ENCODE peak calls at places on chromosomes 12 and 14, in eight cellular contexts. One of them, this sample, is unnamed.
A peak's percentile ranks its signal among the peaks of the same experiment; 100 is the strongest.

GRCh38 chr12:56220611-56221232 is 1.0 kb downstream of the RNF41 start:
- DNase-seq in retina: no peak
- DNase-seq in CD8-positive, alpha-beta memory T cell: no peak
- DNase-seq in left cardiac atrium: no peak
- DNase-seq in mammary epithelial cell: peak; percentile 36
- DNase-seq in activated CD4-positive, alpha-beta T cell treated with anti-CD3 and anti-CD28 coated beads, Interleukin-2, amount 50 U/mL, for 4 hours: no peak
- DNase-seq in CD4-positive, alpha-beta T cell: no peak
- DNase-seq in A549: no peak
- DNase-seq in this sample: no peak

GRCh38 chr12:119609358-119609757 is 15.8 kb downstream of the TMEM233 start:
- DNase-seq in retina: no peak
- DNase-seq in CD8-positive, alpha-beta memory T cell: no peak
- DNase-seq in left cardiac atrium: no peak
- DNase-seq in mammary epithelial cell: no peak
- DNase-seq in activated CD4-positive, alpha-beta T cell treated with anti-CD3 and anti-CD28 coated beads, Interleukin-2, amount 50 U/mL, for 4 hours: no peak
- DNase-seq in CD4-positive, alpha-beta T cell: no peak
- DNase-seq in A549: no peak
- DNase-seq in this sample: no peak

GRCh38 chr12:570237-570925 is 92.9 kb downstream of the NINJ2 start:
- DNase-seq in retina: peak; percentile 73
- DNase-seq in CD8-positive, alpha-beta memory T cell: no peak
- DNase-seq in left cardiac atrium: peak; percentile 88
- DNase-seq in mammary epithelial cell: peak; percentile 86
- DNase-seq in activated CD4-positive, alpha-beta T cell treated with anti-CD3 and anti-CD28 coated beads, Interleukin-2, amount 50 U/mL, for 4 hours: no peak
- DNase-seq in CD4-positive, alpha-beta T cell: no peak
- DNase-seq in A549: peak; percentile 98
- DNase-seq in this sample: no peak

GRCh38 chr12:15152456-15152855 is 68.8 kb downstream of the RERG start:
- DNase-seq in retina: no peak
- DNase-seq in CD8-positive, alpha-beta memory T cell: no peak
- DNase-seq in left cardiac atrium: no peak
- DNase-seq in mammary epithelial cell: no peak
- DNase-seq in activated CD4-positive, alpha-beta T cell treated with anti-CD3 and anti-CD28 coated beads, Interleukin-2, amount 50 U/mL, for 4 hours: no peak
- DNase-seq in CD4-positive, alpha-beta T cell: no peak
- DNase-seq in A549: no peak
- DNase-seq in this sample: no peak

GRCh38 chr12:67910360-67911292 is 78.6 kb upstream of the IFNG-AS1 start:
- DNase-seq in retina: no peak
- DNase-seq in CD8-positive, alpha-beta memory T cell: no peak
- DNase-seq in left cardiac atrium: no peak
- DNase-seq in mammary epithelial cell: peak; percentile 90
- DNase-seq in activated CD4-positive, alpha-beta T cell treated with anti-CD3 and anti-CD28 coated beads, Interleukin-2, amount 50 U/mL, for 4 hours: no peak
- DNase-seq in CD4-positive, alpha-beta T cell: no peak
- DNase-seq in A549: peak; percentile 14
- DNase-seq in this sample: no peak

GRCh38 chr14:94936901-94937321 is 167.0 kb upstream of the GSC start:
- DNase-seq in retina: no peak
- DNase-seq in CD8-positive, alpha-beta memory T cell: no peak
- DNase-seq in left cardiac atrium: peak; percentile 55
- DNase-seq in mammary epithelial cell: no peak
- DNase-seq in activated CD4-positive, alpha-beta T cell treated with anti-CD3 and anti-CD28 coated beads, Interleukin-2, amount 50 U/mL, for 4 hours: no peak
- DNase-seq in CD4-positive, alpha-beta T cell: no peak
- DNase-seq in A549: no peak
- DNase-seq in this sample: no peak

GRCh38 chr14:70239802-70240201 is 51.1 kb upstream of the SLC8A3 start:
- DNase-seq in retina: no peak
- DNase-seq in CD8-positive, alpha-beta memory T cell: no peak
- DNase-seq in left cardiac atrium: no peak
- DNase-seq in mammary epithelial cell: no peak
- DNase-seq in activated CD4-positive, alpha-beta T cell treated with anti-CD3 and anti-CD28 coated beads, Interleukin-2, amount 50 U/mL, for 4 hours: no peak
- DNase-seq in CD4-positive, alpha-beta T cell: no peak
- DNase-seq in A549: no peak
- DNase-seq in this sample: no peak

GRCh38 chr12:13465641-13466040 is 269.1 kb downstream of the EMP1 start:
- DNase-seq in retina: no peak
- DNase-seq in CD8-positive, alpha-beta memory T cell: no peak
- DNase-seq in left cardiac atrium: peak; percentile 62
- DNase-seq in mammary epithelial cell: no peak
- DNase-seq in activated CD4-positive, alpha-beta T cell treated with anti-CD3 and anti-CD28 coated beads, Interleukin-2, amount 50 U/mL, for 4 hours: no peak
- DNase-seq in CD4-positive, alpha-beta T cell: no peak
- DNase-seq in A549: no peak
- DNase-seq in this sample: no peak

GRCh38 chr14:74514471-74514932 is 20.9 kb downstream of the ISCA2 start:
- DNase-seq in retina: no peak
- DNase-seq in CD8-positive, alpha-beta memory T cell: no peak
- DNase-seq in left cardiac atrium: peak; percentile 47
- DNase-seq in mammary epithelial cell: peak; percentile 98
- DNase-seq in activated CD4-positive, alpha-beta T cell treated with anti-CD3 and anti-CD28 coated beads, Interleukin-2, amount 50 U/mL, for 4 hours: no peak
- DNase-seq in CD4-positive, alpha-beta T cell: no peak
- DNase-seq in A549: no peak
- DNase-seq in this sample: no peak

GRCh38 chr14:105863296-105864108 is 337.1 kb downstream of the TMEM121 start:
- DNase-seq in retina: no peak
- DNase-seq in CD8-positive, alpha-beta memory T cell: no peak
- DNase-seq in left cardiac atrium: peak; percentile 10
- DNase-seq in mammary epithelial cell: no peak
- DNase-seq in activated CD4-positive, alpha-beta T cell treated with anti-CD3 and anti-CD28 coated beads, Interleukin-2, amount 50 U/mL, for 4 hours: no peak
- DNase-seq in CD4-positive, alpha-beta T cell: no peak
- DNase-seq in A549: no peak
- DNase-seq in this sample: peak; percentile 87

GRCh38 chr14:74712499-74713394 is at the start of the genes AREL1 and FCF1:
- DNase-seq in retina: peak; percentile 93
- DNase-seq in CD8-positive, alpha-beta memory T cell: peak; percentile 67
- DNase-seq in left cardiac atrium: peak; percentile 83
- DNase-seq in mammary epithelial cell: peak; percentile 87
- DNase-seq in activated CD4-positive, alpha-beta T cell treated with anti-CD3 and anti-CD28 coated beads, Interleukin-2, amount 50 U/mL, for 4 hours: peak; percentile 59
- DNase-seq in CD4-positive, alpha-beta T cell: peak; percentile 66
- DNase-seq in A549: peak; percentile 97
- DNase-seq in this sample: no peak

GRCh38 chr14:62301911-62302310 is 539.7 kb downstream of the SNAPC1 start:
- DNase-seq in retina: no peak
- DNase-seq in CD8-positive, alpha-beta memory T cell: no peak
- DNase-seq in left cardiac atrium: no peak
- DNase-seq in mammary epithelial cell: peak; percentile 46
- DNase-seq in activated CD4-positive, alpha-beta T cell treated with anti-CD3 and anti-CD28 coated beads, Interleukin-2, amount 50 U/mL, for 4 hours: no peak
- DNase-seq in CD4-positive, alpha-beta T cell: no peak
- DNase-seq in A549: no peak
- DNase-seq in this sample: no peak

GRCh38 chr12:124240493-124240892 is 54.4 kb upstream of the RFLNA start:
- DNase-seq in retina: no peak
- DNase-seq in CD8-positive, alpha-beta memory T cell: no peak
- DNase-seq in left cardiac atrium: no peak
- DNase-seq in mammary epithelial cell: peak; percentile 15
- DNase-seq in activated CD4-positive, alpha-beta T cell treated with anti-CD3 and anti-CD28 coated beads, Interleukin-2, amount 50 U/mL, for 4 hours: no peak
- DNase-seq in CD4-positive, alpha-beta T cell: no peak
- DNase-seq in A549: peak; percentile 24
- DNase-seq in this sample: no peak

GRCh38 chr12:19778111-19778688 is 338.9 kb downstream of the AEBP2 start:
- DNase-seq in retina: no peak
- DNase-seq in CD8-positive, alpha-beta memory T cell: no peak
- DNase-seq in left cardiac atrium: no peak
- DNase-seq in mammary epithelial cell: no peak
- DNase-seq in activated CD4-positive, alpha-beta T cell treated with anti-CD3 and anti-CD28 coated beads, Interleukin-2, amount 50 U/mL, for 4 hours: no peak
- DNase-seq in CD4-positive, alpha-beta T cell: no peak
- DNase-seq in A549: no peak
- DNase-seq in this sample: no peak

GRCh38 chr14:90093942-90094595 is 32.3 kb downstream of the KCNK13 start:
- DNase-seq in retina: no peak
- DNase-seq in CD8-positive, alpha-beta memory T cell: no peak
- DNase-seq in left cardiac atrium: no peak
- DNase-seq in mammary epithelial cell: peak; percentile 46
- DNase-seq in activated CD4-positive, alpha-beta T cell treated with anti-CD3 and anti-CD28 coated beads, Interleukin-2, amount 50 U/mL, for 4 hours: no peak
- DNase-seq in CD4-positive, alpha-beta T cell: no peak
- DNase-seq in A549: no peak
- DNase-seq in this sample: no peak

GRCh38 chr14:24204163-24205146 is 1.0 kb upstream of the TSSK4 start:
- DNase-seq in retina: no peak
- DNase-seq in CD8-positive, alpha-beta memory T cell: no peak
- DNase-seq in left cardiac atrium: no peak
- DNase-seq in mammary epithelial cell: no peak
- DNase-seq in activated CD4-positive, alpha-beta T cell treated with anti-CD3 and anti-CD28 coated beads, Interleukin-2, amount 50 U/mL, for 4 hours: no peak
- DNase-seq in CD4-positive, alpha-beta T cell: no peak
- DNase-seq in A549: no peak
- DNase-seq in this sample: no peak

GRCh38 chr14:91270619-91271018 is 26.1 kb upstream of the GPR68 start:
- DNase-seq in retina: no peak
- DNase-seq in CD8-positive, alpha-beta memory T cell: no peak
- DNase-seq in left cardiac atrium: no peak
- DNase-seq in mammary epithelial cell: no peak
- DNase-seq in activated CD4-positive, alpha-beta T cell treated with anti-CD3 and anti-CD28 coated beads, Interleukin-2, amount 50 U/mL, for 4 hours: no peak
- DNase-seq in CD4-positive, alpha-beta T cell: no peak
- DNase-seq in A549: no peak
- DNase-seq in this sample: no peak

GRCh38 chr12:11651377-11651776 is 1.9 kb downstream of the ETV6 start:
- DNase-seq in retina: no peak
- DNase-seq in CD8-positive, alpha-beta memory T cell: no peak
- DNase-seq in left cardiac atrium: no peak
- DNase-seq in mammary epithelial cell: no peak
- DNase-seq in activated CD4-positive, alpha-beta T cell treated with anti-CD3 and anti-CD28 coated beads, Interleukin-2, amount 50 U/mL, for 4 hours: no peak
- DNase-seq in CD4-positive, alpha-beta T cell: no peak
- DNase-seq in A549: no peak
- DNase-seq in this sample: no peak

GRCh38 chr14:36363704-36364103 is 43.3 kb upstream of the MBIP start:
- DNase-seq in retina: no peak
- DNase-seq in CD8-positive, alpha-beta memory T cell: no peak
- DNase-seq in left cardiac atrium: no peak
- DNase-seq in mammary epithelial cell: no peak
- DNase-seq in activated CD4-positive, alpha-beta T cell treated with anti-CD3 and anti-CD28 coated beads, Interleukin-2, amount 50 U/mL, for 4 hours: no peak
- DNase-seq in CD4-positive, alpha-beta T cell: no peak
- DNase-seq in A549: no peak
- DNase-seq in this sample: no peak

GRCh38 chr12:62676521-62677307 is 210.1 kb downstream of the MON2 start:
- DNase-seq in retina: no peak
- DNase-seq in CD8-positive, alpha-beta memory T cell: no peak
- DNase-seq in left cardiac atrium: no peak
- DNase-seq in mammary epithelial cell: no peak
- DNase-seq in activated CD4-positive, alpha-beta T cell treated with anti-CD3 and anti-CD28 coated beads, Interleukin-2, amount 50 U/mL, for 4 hours: no peak
- DNase-seq in CD4-positive, alpha-beta T cell: no peak
- DNase-seq in A549: no peak
- DNase-seq in this sample: no peak

GRCh38 chr14:74293621-74294020 is 9.1 kb downstream of the ABCD4 start:
- DNase-seq in retina: no peak
- DNase-seq in CD8-positive, alpha-beta memory T cell: no peak
- DNase-seq in left cardiac atrium: no peak
- DNase-seq in mammary epithelial cell: no peak
- DNase-seq in activated CD4-positive, alpha-beta T cell treated with anti-CD3 and anti-CD28 coated beads, Interleukin-2, amount 50 U/mL, for 4 hours: no peak
- DNase-seq in CD4-positive, alpha-beta T cell: no peak
- DNase-seq in A549: no peak
- DNase-seq in this sample: no peak

GRCh38 chr12:115455268-115455681 is 771.3 kb upstream of the TBX3 start:
- DNase-seq in retina: no peak
- DNase-seq in CD8-positive, alpha-beta memory T cell: no peak
- DNase-seq in left cardiac atrium: no peak
- DNase-seq in mammary epithelial cell: no peak
- DNase-seq in activated CD4-positive, alpha-beta T cell treated with anti-CD3 and anti-CD28 coated beads, Interleukin-2, amount 50 U/mL, for 4 hours: no peak
- DNase-seq in CD4-positive, alpha-beta T cell: no peak
- DNase-seq in A549: no peak
- DNase-seq in this sample: no peak

GRCh38 chr14:43539210-43539609 is 967.9 kb downstream of the FSCB start:
- DNase-seq in retina: no peak
- DNase-seq in CD8-positive, alpha-beta memory T cell: no peak
- DNase-seq in left cardiac atrium: no peak
- DNase-seq in mammary epithelial cell: no peak
- DNase-seq in activated CD4-positive, alpha-beta T cell treated with anti-CD3 and anti-CD28 coated beads, Interleukin-2, amount 50 U/mL, for 4 hours: no peak
- DNase-seq in CD4-positive, alpha-beta T cell: no peak
- DNase-seq in A549: no peak
- DNase-seq in this sample: no peak

GRCh38 chr12:111248221-111248620 is 120.7 kb downstream of the PHETA1 start:
- DNase-seq in retina: peak; percentile 54
- DNase-seq in CD8-positive, alpha-beta memory T cell: no peak
- DNase-seq in left cardiac atrium: no peak
- DNase-seq in mammary epithelial cell: peak; percentile 50
- DNase-seq in activated CD4-positive, alpha-beta T cell treated with anti-CD3 and anti-CD28 coated beads, Interleukin-2, amount 50 U/mL, for 4 hours: no peak
- DNase-seq in CD4-positive, alpha-beta T cell: no peak
- DNase-seq in A549: no peak
- DNase-seq in this sample: no peak

GRCh38 chr12:95674631-95675030 is 115.9 kb downstream of the NTN4 start:
- DNase-seq in retina: peak; percentile 10
- DNase-seq in CD8-positive, alpha-beta memory T cell: no peak
- DNase-seq in left cardiac atrium: no peak
- DNase-seq in mammary epithelial cell: no peak
- DNase-seq in activated CD4-positive, alpha-beta T cell treated with anti-CD3 and anti-CD28 coated beads, Interleukin-2, amount 50 U/mL, for 4 hours: no peak
- DNase-seq in CD4-positive, alpha-beta T cell: no peak
- DNase-seq in A549: no peak
- DNase-seq in this sample: no peak

GRCh38 chr12:42780671-42781070 is 191.1 kb upstream of the PRICKLE1 start:
- DNase-seq in retina: no peak
- DNase-seq in CD8-positive, alpha-beta memory T cell: no peak
- DNase-seq in left cardiac atrium: no peak
- DNase-seq in mammary epithelial cell: no peak
- DNase-seq in activated CD4-positive, alpha-beta T cell treated with anti-CD3 and anti-CD28 coated beads, Interleukin-2, amount 50 U/mL, for 4 hours: no peak
- DNase-seq in CD4-positive, alpha-beta T cell: no peak
- DNase-seq in A549: no peak
- DNase-seq in this sample: no peak

GRCh38 chr12:122190842-122191668 is 8.1 kb downstream of the LRRC43 start:
- DNase-seq in retina: peak; percentile 40
- DNase-seq in CD8-positive, alpha-beta memory T cell: peak; percentile 58
- DNase-seq in left cardiac atrium: no peak
- DNase-seq in mammary epithelial cell: peak; percentile 43
- DNase-seq in activated CD4-positive, alpha-beta T cell treated with anti-CD3 and anti-CD28 coated beads, Interleukin-2, amount 50 U/mL, for 4 hours: peak; percentile 65
- DNase-seq in CD4-positive, alpha-beta T cell: peak; percentile 49
- DNase-seq in A549: peak; percentile 93
- DNase-seq in this sample: no peak

GRCh38 chr14:95227279-95227860 is 70.0 kb upstream of the DICER1 start:
- DNase-seq in retina: no peak
- DNase-seq in CD8-positive, alpha-beta memory T cell: no peak
- DNase-seq in left cardiac atrium: peak; percentile 39
- DNase-seq in mammary epithelial cell: no peak
- DNase-seq in activated CD4-positive, alpha-beta T cell treated with anti-CD3 and anti-CD28 coated beads, Interleukin-2, amount 50 U/mL, for 4 hours: no peak
- DNase-seq in CD4-positive, alpha-beta T cell: no peak
- DNase-seq in A549: no peak
- DNase-seq in this sample: no peak

GRCh38 chr12:131112690-131113290 is 159.1 kb downstream of the ADGRD1 start:
- DNase-seq in retina: no peak
- DNase-seq in CD8-positive, alpha-beta memory T cell: no peak
- DNase-seq in left cardiac atrium: no peak
- DNase-seq in mammary epithelial cell: no peak
- DNase-seq in activated CD4-positive, alpha-beta T cell treated with anti-CD3 and anti-CD28 coated beads, Interleukin-2, amount 50 U/mL, for 4 hours: no peak
- DNase-seq in CD4-positive, alpha-beta T cell: no peak
- DNase-seq in A549: no peak
- DNase-seq in this sample: peak; percentile 30

GRCh38 chr14:70640938-70641547 is 673 bp upstream of the TTC9 start:
- DNase-seq in retina: peak; percentile 80
- DNase-seq in CD8-positive, alpha-beta memory T cell: peak; percentile 24
- DNase-seq in left cardiac atrium: no peak
- DNase-seq in mammary epithelial cell: peak; percentile 64
- DNase-seq in activated CD4-positive, alpha-beta T cell treated with anti-CD3 and anti-CD28 coated beads, Interleukin-2, amount 50 U/mL, for 4 hours: peak; percentile 33
- DNase-seq in CD4-positive, alpha-beta T cell: peak; percentile 44
- DNase-seq in A549: peak; percentile 61
- DNase-seq in this sample: no peak

GRCh38 chr12:110279976-110280783 is 867 bp upstream of the ATP2A2 start:
- DNase-seq in retina: no peak
- DNase-seq in CD8-positive, alpha-beta memory T cell: peak; percentile 47
- DNase-seq in left cardiac atrium: peak; percentile 73
- DNase-seq in mammary epithelial cell: peak; percentile 67
- DNase-seq in activated CD4-positive, alpha-beta T cell treated with anti-CD3 and anti-CD28 coated beads, Interleukin-2, amount 50 U/mL, for 4 hours: peak; percentile 60
- DNase-seq in CD4-positive, alpha-beta T cell: peak; percentile 38
- DNase-seq in A549: peak; percentile 72
- DNase-seq in this sample: no peak

GRCh38 chr14:104714681-104715080 is 9.3 kb upstream of the ADSS1 start:
- DNase-seq in retina: no peak
- DNase-seq in CD8-positive, alpha-beta memory T cell: no peak
- DNase-seq in left cardiac atrium: no peak
- DNase-seq in mammary epithelial cell: no peak
- DNase-seq in activated CD4-positive, alpha-beta T cell treated with anti-CD3 and anti-CD28 coated beads, Interleukin-2, amount 50 U/mL, for 4 hours: no peak
- DNase-seq in CD4-positive, alpha-beta T cell: no peak
- DNase-seq in A549: no peak
- DNase-seq in this sample: no peak

GRCh38 chr12:100186071-100186470 is 14.5 kb upstream of the ACTR6 start:
- DNase-seq in retina: no peak
- DNase-seq in CD8-positive, alpha-beta memory T cell: no peak
- DNase-seq in left cardiac atrium: no peak
- DNase-seq in mammary epithelial cell: no peak
- DNase-seq in activated CD4-positive, alpha-beta T cell treated with anti-CD3 and anti-CD28 coated beads, Interleukin-2, amount 50 U/mL, for 4 hours: no peak
- DNase-seq in CD4-positive, alpha-beta T cell: no peak
- DNase-seq in A549: no peak
- DNase-seq in this sample: no peak

GRCh38 chr14:21026251-21026987 is 1.6 kb upstream of the NDRG2 start:
- DNase-seq in retina: no peak
- DNase-seq in CD8-positive, alpha-beta memory T cell: no peak
- DNase-seq in left cardiac atrium: no peak
- DNase-seq in mammary epithelial cell: no peak
- DNase-seq in activated CD4-positive, alpha-beta T cell treated with anti-CD3 and anti-CD28 coated beads, Interleukin-2, amount 50 U/mL, for 4 hours: no peak
- DNase-seq in CD4-positive, alpha-beta T cell: no peak
- DNase-seq in A549: no peak
- DNase-seq in this sample: no peak

This sample was measured in chondrocyte.